ENCODE peak calls at places on chromosomes 7 and 10, in five cellular contexts. S is Peyer's patch, E is ACHN, X is right cardiac atrium, G is lung microvascular endothelial cell. L is an unnamed sample.

GRCh38 chr10:122780391-122780790 is 65.3 kb downstream of the CUZD1 start:
- DNase-seq in E (peak; percentile 58), S (no peak), G (peak; percentile 10), X (no peak), L (no peak)

GRCh38 chr7:78770422-78771410 is 682.8 kb downstream of the MAGI2 start:
- DNase-seq in G (no peak), S (no peak), X (no peak), E (no peak), L (peak; percentile 10)

GRCh38 chr10:100890696-100891271 is 22.0 kb upstream of the SLF2 start:
- DNase-seq in E (peak; percentile 97), G (peak; percentile 94), S (peak; percentile 10), X (no peak), L (no peak)

GRCh38 chr7:75969182-75969581 is 25.2 kb downstream of the TMEM120A start:
- DNase-seq in G (no peak), S (no peak), E (no peak), X (no peak), L (no peak)

GRCh38 chr10:83987216-83987615 is 152.1 kb upstream of the GHITM start:
- DNase-seq in E (no peak), X (no peak), S (no peak), G (no peak), L (no peak)

GRCh38 chr10:17453377-17454091 is 861 bp downstream of the ST8SIA6 start:
- DNase-seq in X (peak; percentile 76), E (no peak), S (no peak), G (peak; percentile 48), L (no peak)

GRCh38 chr7:7895754-7896153 is 72.8 kb upstream of the GLCCI1 start:
- DNase-seq in X (no peak), S (no peak), G (no peak), E (no peak), L (no peak)

GRCh38 chr10:27252267-27253000 is 11.8 kb upstream of the ACBD5 start:
- DNase-seq in S (peak; percentile 83), E (no peak), G (peak; percentile 78), X (peak; percentile 90), L (no peak)

GRCh38 chr10:114022292-114022691 is 21.4 kb upstream of the ADRB1 start:
- DNase-seq in S (no peak), G (peak; percentile 10), E (no peak), X (peak; percentile 92), L (no peak)

GRCh38 chr7:149558149-149558861 is 60.7 kb upstream of the ZNF746 start:
- DNase-seq in X (no peak), E (no peak), S (no peak), G (no peak), L (peak; percentile 40)

GRCh38 chr10:51397695-51398094 is 301.7 kb downstream of the CSTF2T start:
- DNase-seq in E (no peak), S (no peak), X (peak; percentile 81), G (peak; percentile 74), L (no peak)

GRCh38 chr10:46299267-46299530 is 12.4 kb downstream of the ANTXRL start:
- DNase-seq in E (no peak), G (no peak), X (no peak), S (no peak), L (no peak)

GRCh38 chr10:3199488-3199887 is 26.9 kb upstream of the PITRM1 start:
- DNase-seq in S (no peak), E (no peak), G (no peak), X (no peak), L (no peak)